ENCODE peak calls at places on chromosome 17, in six cellular contexts. One of them, this sample, is unnamed.

GRCh38 chr17:81868674-81869220 is 2.4 kb downstream of the ARHGDIA start:
- DNase-seq in PC-3: peak
- DNase-seq in fibroblast of mammary gland: peak
- DNase-seq in CD8-positive, alpha-beta T cell: peak
- DNase-seq in omental fat pad: no peak
- DNase-seq in IMR-90: peak
- DNase-seq in this sample: no peak

GRCh38 chr17:10875411-10875810 is 37.5 kb upstream of the PIRT start:
- DNase-seq in PC-3: peak
- DNase-seq in fibroblast of mammary gland: no peak
- DNase-seq in CD8-positive, alpha-beta T cell: no peak
- DNase-seq in omental fat pad: no peak
- DNase-seq in IMR-90: no peak
- DNase-seq in this sample: peak

GRCh38 chr17:63697341-63698286 is 2.3 kb downstream of the LIMD2 start:
- DNase-seq in PC-3: peak
- DNase-seq in fibroblast of mammary gland: peak
- DNase-seq in CD8-positive, alpha-beta T cell: peak
- DNase-seq in omental fat pad: no peak
- DNase-seq in IMR-90: no peak
- DNase-seq in this sample: peak

GRCh38 chr17:18141210-18141803 is 32.8 kb downstream of the MYO15A start:
- DNase-seq in PC-3: peak
- DNase-seq in fibroblast of mammary gland: peak
- DNase-seq in CD8-positive, alpha-beta T cell: peak
- DNase-seq in omental fat pad: no peak
- DNase-seq in IMR-90: peak
- DNase-seq in this sample: peak

GRCh38 chr17:72273301-72274056 is 152.7 kb downstream of the SOX9 start:
- DNase-seq in PC-3: peak
- DNase-seq in fibroblast of mammary gland: no peak
- DNase-seq in CD8-positive, alpha-beta T cell: no peak
- DNase-seq in omental fat pad: no peak
- DNase-seq in IMR-90: peak
- DNase-seq in this sample: no peak

GRCh38 chr17:53749178-53749577 is 73.5 kb upstream of the KIF2B start:
- DNase-seq in PC-3: peak
- DNase-seq in fibroblast of mammary gland: peak
- DNase-seq in CD8-positive, alpha-beta T cell: no peak
- DNase-seq in omental fat pad: no peak
- DNase-seq in IMR-90: no peak
- DNase-seq in this sample: peak

GRCh38 chr17:59802160-59802559 is 90.6 kb downstream of the TUBD1 start:
- DNase-seq in PC-3: no peak
- DNase-seq in fibroblast of mammary gland: no peak
- DNase-seq in CD8-positive, alpha-beta T cell: no peak
- DNase-seq in omental fat pad: no peak
- DNase-seq in IMR-90: no peak
- DNase-seq in this sample: no peak

GRCh38 chr17:30551666-30552339 is 74.6 kb downstream of the GOSR1 start:
- DNase-seq in PC-3: no peak
- DNase-seq in fibroblast of mammary gland: no peak
- DNase-seq in CD8-positive, alpha-beta T cell: no peak
- DNase-seq in omental fat pad: no peak
- DNase-seq in IMR-90: no peak
- DNase-seq in this sample: no peak

GRCh38 chr17:66542183-66542966 is 240.0 kb downstream of the PRKCA start:
- DNase-seq in PC-3: peak
- DNase-seq in fibroblast of mammary gland: peak
- DNase-seq in CD8-positive, alpha-beta T cell: no peak
- DNase-seq in omental fat pad: no peak
- DNase-seq in IMR-90: peak
- DNase-seq in this sample: no peak

GRCh38 chr17:76474238-76474637 is 6.8 kb downstream of the AANAT start:
- DNase-seq in PC-3: no peak
- DNase-seq in fibroblast of mammary gland: no peak
- DNase-seq in CD8-positive, alpha-beta T cell: no peak
- DNase-seq in omental fat pad: no peak
- DNase-seq in IMR-90: no peak
- DNase-seq in this sample: no peak

GRCh38 chr17:76472258-76472645 is 4.8 kb downstream of the AANAT start:
- DNase-seq in PC-3: no peak
- DNase-seq in fibroblast of mammary gland: no peak
- DNase-seq in CD8-positive, alpha-beta T cell: no peak
- DNase-seq in omental fat pad: no peak
- DNase-seq in IMR-90: no peak
- DNase-seq in this sample: no peak

GRCh38 chr17:76472726-76473125 is 5.3 kb downstream of the AANAT start:
- DNase-seq in PC-3: no peak
- DNase-seq in fibroblast of mammary gland: no peak
- DNase-seq in CD8-positive, alpha-beta T cell: no peak
- DNase-seq in omental fat pad: no peak
- DNase-seq in IMR-90: no peak
- DNase-seq in this sample: no peak

GRCh38 chr17:76474894-76475293 is 7.5 kb downstream of the AANAT start:
- DNase-seq in PC-3: no peak
- DNase-seq in fibroblast of mammary gland: no peak
- DNase-seq in CD8-positive, alpha-beta T cell: no peak
- DNase-seq in omental fat pad: no peak
- DNase-seq in IMR-90: no peak
- DNase-seq in this sample: no peak

DNA sequence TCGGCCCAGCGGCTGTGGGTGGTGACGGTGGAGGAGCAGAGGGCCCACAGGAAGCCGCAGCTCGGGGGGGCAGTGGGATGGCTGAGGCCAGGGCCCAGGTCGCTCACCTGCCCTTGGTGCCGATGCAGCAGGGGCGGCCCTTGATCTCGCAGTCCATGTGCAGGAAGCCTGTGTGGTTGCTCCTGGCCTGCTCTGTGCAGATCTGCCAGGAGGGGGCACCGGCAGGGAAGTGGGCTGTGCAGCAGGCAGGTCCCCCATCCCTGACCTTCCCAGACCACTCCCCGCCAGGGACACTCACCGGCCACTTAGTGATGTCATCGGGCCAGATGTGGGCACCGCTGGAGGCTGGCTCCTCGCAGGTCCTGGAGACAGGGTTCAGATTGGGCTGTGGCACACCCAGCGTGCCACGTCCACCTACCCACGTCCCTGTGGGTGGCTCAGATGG is 6.2 kb downstream of the AANAT start:
- DNase-seq in PC-3: no peak
- DNase-seq in fibroblast of mammary gland: no peak
- DNase-seq in CD8-positive, alpha-beta T cell: no peak
- DNase-seq in omental fat pad: no peak
- DNase-seq in IMR-90: no peak
- DNase-seq in this sample: no peak
- TF ChIP-seq CTCF in PC-3: peak
- TF ChIP-seq CTCF in fibroblast of mammary gland: peak
- TF ChIP-seq CTCF in CD8-positive, alpha-beta T cell: no peak
- TF ChIP-seq CTCF in omental fat pad: no peak
- TF ChIP-seq CTCF in IMR-90: peak
- TF ChIP-seq CTCF in this sample: peak

GRCh38 chr17:3036800-3037199 is 26.6 kb downstream of the OR1D5 start:
- DNase-seq in PC-3: no peak
- DNase-seq in fibroblast of mammary gland: no peak
- DNase-seq in CD8-positive, alpha-beta T cell: no peak
- DNase-seq in omental fat pad: no peak
- DNase-seq in IMR-90: no peak
- DNase-seq in this sample: no peak

GRCh38 chr17:3037259-3037658 is 26.1 kb downstream of the OR1D5 start:
- DNase-seq in PC-3: no peak
- DNase-seq in fibroblast of mammary gland: no peak
- DNase-seq in CD8-positive, alpha-beta T cell: no peak
- DNase-seq in omental fat pad: no peak
- DNase-seq in IMR-90: no peak
- DNase-seq in this sample: no peak

GRCh38 chr17:3039748-3040147 is 23.7 kb downstream of the OR1D5 start:
- DNase-seq in PC-3: no peak
- DNase-seq in fibroblast of mammary gland: no peak
- DNase-seq in CD8-positive, alpha-beta T cell: no peak
- DNase-seq in omental fat pad: no peak
- DNase-seq in IMR-90: peak
- DNase-seq in this sample: no peak

GRCh38 chr17:3040882-3041281 is 22.5 kb downstream of the OR1D5 start:
- DNase-seq in PC-3: no peak
- DNase-seq in fibroblast of mammary gland: no peak
- DNase-seq in CD8-positive, alpha-beta T cell: no peak
- DNase-seq in omental fat pad: no peak
- DNase-seq in IMR-90: no peak
- DNase-seq in this sample: no peak

DNA sequence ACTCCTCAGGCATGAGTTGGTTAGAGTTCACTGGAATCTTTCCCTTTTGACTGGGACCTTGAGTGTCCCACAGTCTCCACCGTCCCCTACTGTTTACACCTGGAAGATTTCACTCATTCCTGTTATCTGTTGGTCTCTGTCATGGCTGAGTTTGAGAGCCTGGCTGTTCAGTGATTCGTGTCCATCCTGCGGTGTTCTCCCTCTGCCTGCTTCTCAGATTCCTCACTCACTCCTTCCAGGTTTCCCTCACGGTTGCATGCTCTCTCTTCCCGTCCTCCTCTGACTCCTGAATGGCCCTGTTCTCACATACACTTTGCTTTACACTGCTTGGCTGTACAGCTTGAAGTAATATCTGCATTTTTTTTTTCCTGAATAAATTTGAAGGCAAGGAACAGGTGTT is 24.5 kb downstream of the OR1D5 start:
- DNase-seq in PC-3: no peak
- DNase-seq in fibroblast of mammary gland: no peak
- DNase-seq in CD8-positive, alpha-beta T cell: no peak
- DNase-seq in omental fat pad: no peak
- DNase-seq in IMR-90: no peak
- DNase-seq in this sample: no peak
- TF ChIP-seq CTCF in PC-3: no peak
- TF ChIP-seq CTCF in fibroblast of mammary gland: no peak
- TF ChIP-seq CTCF in CD8-positive, alpha-beta T cell: no peak
- TF ChIP-seq CTCF in omental fat pad: no peak
- TF ChIP-seq CTCF in IMR-90: no peak
- TF ChIP-seq CTCF in this sample: no peak

GRCh38 chr17:48128411-48128810 is 20.8 kb downstream of the SNX11 start:
- DNase-seq in PC-3: no peak
- DNase-seq in fibroblast of mammary gland: no peak
- DNase-seq in CD8-positive, alpha-beta T cell: no peak
- DNase-seq in omental fat pad: no peak
- DNase-seq in IMR-90: no peak
- DNase-seq in this sample: no peak
- TF ChIP-seq CTCF in PC-3: no peak
- TF ChIP-seq CTCF in fibroblast of mammary gland: no peak
- TF ChIP-seq CTCF in CD8-positive, alpha-beta T cell: no peak
- TF ChIP-seq CTCF in omental fat pad: no peak
- TF ChIP-seq CTCF in IMR-90: no peak
- TF ChIP-seq CTCF in this sample: no peak

GRCh38 chr17:42180922-42181850 is at the start of gene KCNH4:
- DNase-seq in PC-3: no peak
- DNase-seq in fibroblast of mammary gland: peak
- DNase-seq in CD8-positive, alpha-beta T cell: peak
- DNase-seq in omental fat pad: peak
- DNase-seq in IMR-90: peak
- DNase-seq in this sample: peak
- TF ChIP-seq CTCF in PC-3: no peak
- TF ChIP-seq CTCF in fibroblast of mammary gland: peak
- TF ChIP-seq CTCF in CD8-positive, alpha-beta T cell: peak
- TF ChIP-seq CTCF in omental fat pad: no peak
- TF ChIP-seq CTCF in IMR-90: peak
- TF ChIP-seq CTCF in this sample: no peak

GRCh38 chr17:8041249-8041928 is 2.5 kb downstream of the ALOX15B start:
- DNase-seq in PC-3: peak
- DNase-seq in fibroblast of mammary gland: peak
- DNase-seq in CD8-positive, alpha-beta T cell: peak
- DNase-seq in omental fat pad: no peak
- DNase-seq in IMR-90: peak
- DNase-seq in this sample: peak

GRCh38 chr17:8038954-8039610 is at the start of gene ALOX15B:
- DNase-seq in PC-3: no peak
- DNase-seq in fibroblast of mammary gland: no peak
- DNase-seq in CD8-positive, alpha-beta T cell: no peak
- DNase-seq in omental fat pad: no peak
- DNase-seq in IMR-90: no peak
- DNase-seq in this sample: no peak

GRCh38 chr17:8041980-8042379 is 3.1 kb downstream of the ALOX15B start:
- DNase-seq in PC-3: no peak
- DNase-seq in fibroblast of mammary gland: peak
- DNase-seq in CD8-positive, alpha-beta T cell: no peak
- DNase-seq in omental fat pad: no peak
- DNase-seq in IMR-90: no peak
- DNase-seq in this sample: no peak

GRCh38 chr17:8044819-8045810 is 6.3 kb downstream of the ALOX15B start:
- DNase-seq in PC-3: no peak
- DNase-seq in fibroblast of mammary gland: no peak
- DNase-seq in CD8-positive, alpha-beta T cell: no peak
- DNase-seq in omental fat pad: no peak
- DNase-seq in IMR-90: no peak
- DNase-seq in this sample: no peak

GRCh38 chr17:8039611-8040168 is 831 bp downstream of the ALOX15B start:
- DNase-seq in PC-3: no peak
- DNase-seq in fibroblast of mammary gland: no peak
- DNase-seq in CD8-positive, alpha-beta T cell: no peak
- DNase-seq in omental fat pad: no peak
- DNase-seq in IMR-90: no peak
- DNase-seq in this sample: no peak
- TF ChIP-seq CTCF in PC-3: no peak
- TF ChIP-seq CTCF in fibroblast of mammary gland: no peak
- TF ChIP-seq CTCF in CD8-positive, alpha-beta T cell: no peak
- TF ChIP-seq CTCF in omental fat pad: no peak
- TF ChIP-seq CTCF in IMR-90: no peak
- TF ChIP-seq CTCF in this sample: no peak

This sample was measured in Calu3.